ENCODE peak calls at places on chromosomes 12 and 14, in four cellular contexts. A, O, Z and K are unnamed samples.
A peak's percentile ranks its signal among the peaks of the same experiment; 100 is the strongest.

GRCh38 chr12:95017482-95017881 is 14.0 kb upstream of the NDUFA12 start:
- ATAC-seq in O (no peak), A (no peak), Z (no peak), K (no peak)

GRCh38 chr14:73775339-73776193 is 61.4 kb upstream of the PNMA1 start:
- ATAC-seq in Z (no peak), A (no peak), O (no peak), K (no peak)

GRCh38 chr14:71620401-71620800 is 311.8 kb upstream of the RGS6 start:
- ATAC-seq in A (no peak), O (no peak), Z (no peak), K (no peak)

GRCh38 chr12:47781479-47782371 is 8.7 kb downstream of the SLC48A1 start:
- ATAC-seq in Z (no peak), A (no peak), O (no peak), K (no peak)

GRCh38 chr12:46609281-46609623 is 216.5 kb downstream of the SLC38A4 start:
- ATAC-seq in A (no peak), Z (no peak), O (no peak), K (no peak)

GRCh38 chr14:89479802-89480201 is 62.8 kb upstream of the FOXN3 start:
- ATAC-seq in A (no peak), O (no peak), Z (no peak), K (peak; percentile 71)

GRCh38 chr14:104706733-104707628 is 17.0 kb upstream of the ADSS1 start:
- ATAC-seq in A (no peak), O (no peak), Z (no peak), K (no peak)

GRCh38 chr12:46523446-46523845 is 150.9 kb upstream of the SLC38A2 start:
- ATAC-seq in O (peak; percentile 64), Z (no peak), A (no peak), K (no peak)

GRCh38 chr12:130655881-130656280 is 60.2 kb downstream of the RIMBP2 start:
- ATAC-seq in Z (no peak), A (no peak), O (no peak), K (no peak)

GRCh38 chr12:71958056-71958455 is 19.4 kb downstream of the TPH2 start:
- ATAC-seq in O (no peak), Z (no peak), A (no peak), K (no peak)

GRCh38 chr14:76956253-76957090 is 72.0 kb downstream of the IRF2BPL start:
- ATAC-seq in Z (peak; percentile 75), O (peak; percentile 45), A (peak; percentile 93), K (peak; percentile 83)
- TF ChIP-seq POLR2A in Z (no peak), O (no peak), A (peak; percentile 46), K (no peak)

DNA sequence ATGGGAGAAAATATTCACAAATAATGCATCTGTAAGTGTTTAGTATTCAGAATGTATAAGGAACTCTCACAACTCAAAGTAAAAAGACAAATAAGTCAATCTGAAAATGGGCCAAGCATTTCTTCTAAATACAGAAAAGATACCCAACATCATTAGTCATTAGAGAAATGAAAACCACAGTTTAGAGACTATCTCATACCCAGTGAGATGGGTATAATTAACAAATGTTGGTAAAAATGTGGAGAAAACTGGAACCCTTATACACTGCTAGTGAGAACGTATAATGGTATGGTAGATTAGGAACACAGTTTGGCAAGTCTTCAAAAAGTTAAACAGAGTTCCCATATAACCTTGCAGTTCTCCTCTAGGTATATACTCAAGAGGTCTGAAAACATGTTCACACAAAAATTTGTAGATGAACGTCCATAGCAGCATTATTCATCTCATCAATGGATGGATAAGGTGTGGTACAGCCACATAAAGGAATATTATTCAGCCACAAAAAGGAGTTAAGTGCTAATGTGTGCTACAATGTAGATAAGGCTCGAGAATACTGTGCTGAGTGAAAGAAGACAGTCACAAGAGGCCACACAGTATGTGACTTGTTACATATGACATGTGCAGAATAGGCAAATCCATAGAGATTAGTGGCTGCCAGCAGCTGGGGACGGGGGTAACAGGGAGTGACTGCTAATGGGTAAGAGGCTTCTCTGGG is 5.9 kb downstream of the VCPKMT start:
- ATAC-seq in A (no peak), Z (no peak), O (no peak), K (no peak)
- TF ChIP-seq POLR2A in A (no peak), Z (no peak), O (no peak), K (no peak)

DNA sequence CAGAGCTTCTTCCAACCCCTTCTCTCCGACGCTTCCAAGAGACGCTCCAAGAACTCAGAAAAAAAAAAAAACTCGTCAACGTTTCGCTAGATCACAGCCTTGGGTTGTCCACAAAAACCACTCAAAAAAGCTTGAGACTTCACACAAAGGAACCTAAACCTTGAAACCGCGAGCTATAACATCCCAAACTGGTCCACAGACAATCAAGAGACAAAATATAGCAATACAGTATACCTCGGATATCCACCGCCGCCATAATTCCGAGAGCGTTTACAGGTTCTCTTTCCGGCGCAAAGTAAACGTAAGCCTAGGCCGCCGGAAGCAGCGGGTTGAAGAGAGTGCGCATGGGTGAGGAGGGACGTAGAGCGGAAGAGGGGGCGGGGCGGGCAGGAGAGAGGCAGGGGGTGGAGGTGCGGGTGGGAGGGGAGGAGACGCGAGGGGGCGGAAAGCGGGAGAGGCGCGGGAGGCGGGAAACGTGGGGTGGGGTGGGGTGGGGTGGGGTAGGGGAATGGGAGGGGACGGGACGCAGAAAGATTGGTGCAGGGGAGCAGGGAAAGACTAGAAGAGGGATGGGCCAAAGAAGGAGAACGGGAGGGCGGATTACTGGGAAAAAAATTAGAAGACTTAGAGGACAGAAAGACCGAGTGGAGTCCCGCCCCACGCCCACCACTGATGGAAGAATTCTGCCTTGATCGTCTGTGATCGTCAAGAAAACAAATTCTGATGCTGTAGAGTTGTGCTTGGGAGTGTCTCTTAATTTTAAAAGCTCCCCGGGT is at the start of gene MED6:
- ATAC-seq in A (peak; percentile 100), O (peak; percentile 96), Z (peak; percentile 100), K (peak; percentile 98)
- TF ChIP-seq POLR2A in A (peak; percentile 70), O (no peak), Z (no peak), K (no peak)

GRCh38 chr12:121466800-121467637 is 67.1 kb downstream of the RNF34 start:
- ATAC-seq in A (peak; percentile 97), Z (peak; percentile 96), O (peak; percentile 95), K (peak; percentile 96)

GRCh38 chr12:121461048-121461447 is 61.1 kb downstream of the RNF34 start:
- ATAC-seq in Z (peak; percentile 36), A (no peak), O (no peak), K (no peak)

GRCh38 chr12:121467638-121468403 is 67.9 kb downstream of the RNF34 start:
- ATAC-seq in A (peak; percentile 24), O (no peak), Z (peak; percentile 37), K (peak; percentile 23)

GRCh38 chr12:121465921-121466799 is 66.2 kb downstream of the RNF34 start:
- ATAC-seq in A (peak; percentile 6), Z (no peak), O (no peak), K (no peak)

GRCh38 chr12:121464331-121464730 is 64.4 kb downstream of the RNF34 start:
- ATAC-seq in O (no peak), Z (no peak), A (no peak), K (no peak)
- TF ChIP-seq POLR2A in O (no peak), Z (no peak), A (no peak), K (no peak)

DNA sequence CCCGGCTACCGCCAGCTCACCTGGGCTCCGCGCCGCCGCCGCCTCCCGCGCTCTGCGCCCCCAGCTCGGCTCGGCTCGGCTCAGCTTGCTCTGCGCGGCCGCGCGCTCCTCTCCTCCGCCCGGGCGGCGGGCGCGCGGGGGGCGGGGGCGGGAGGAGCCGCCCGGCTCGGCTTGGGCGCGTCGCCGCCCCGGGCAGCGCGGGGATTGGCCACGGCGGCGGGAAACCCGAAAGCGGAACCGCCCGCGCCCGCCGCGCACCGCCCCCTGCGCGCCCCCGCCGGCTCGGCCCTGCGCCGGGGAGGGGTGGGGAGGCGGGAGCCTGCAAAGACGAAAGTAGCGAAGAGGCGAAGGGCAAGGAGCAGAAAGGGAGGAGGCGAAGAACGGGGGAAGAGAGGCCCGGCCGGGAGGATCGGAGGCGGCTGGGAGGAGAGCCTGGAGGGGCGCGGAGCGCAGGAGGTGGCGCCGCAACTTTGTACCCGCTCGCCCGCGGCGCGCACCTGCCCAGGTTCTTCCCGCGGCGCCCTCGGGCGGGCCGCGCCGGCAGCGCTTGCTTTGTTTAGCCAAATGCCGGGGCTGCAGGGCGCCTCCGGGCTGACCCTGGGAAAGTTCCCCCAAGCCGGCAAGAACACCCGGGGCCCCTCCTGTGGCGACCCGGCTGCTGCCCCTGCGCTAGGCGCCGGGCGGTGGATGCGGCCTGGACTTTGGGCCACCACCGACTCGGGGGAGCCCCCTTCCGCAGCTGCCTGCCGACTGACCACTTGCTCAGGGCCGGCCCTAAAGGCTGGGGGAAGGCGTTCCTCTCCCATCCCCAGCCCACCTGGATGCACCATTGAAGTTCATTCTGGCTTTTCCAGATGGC is at the start of gene CAMKK2:
- ATAC-seq in O (peak; percentile 82), A (peak; percentile 92), Z (peak; percentile 92), K (peak; percentile 97)
- TF ChIP-seq POLR2A in O (no peak), A (peak; percentile 75), Z (no peak), K (peak; percentile 26)

DNA sequence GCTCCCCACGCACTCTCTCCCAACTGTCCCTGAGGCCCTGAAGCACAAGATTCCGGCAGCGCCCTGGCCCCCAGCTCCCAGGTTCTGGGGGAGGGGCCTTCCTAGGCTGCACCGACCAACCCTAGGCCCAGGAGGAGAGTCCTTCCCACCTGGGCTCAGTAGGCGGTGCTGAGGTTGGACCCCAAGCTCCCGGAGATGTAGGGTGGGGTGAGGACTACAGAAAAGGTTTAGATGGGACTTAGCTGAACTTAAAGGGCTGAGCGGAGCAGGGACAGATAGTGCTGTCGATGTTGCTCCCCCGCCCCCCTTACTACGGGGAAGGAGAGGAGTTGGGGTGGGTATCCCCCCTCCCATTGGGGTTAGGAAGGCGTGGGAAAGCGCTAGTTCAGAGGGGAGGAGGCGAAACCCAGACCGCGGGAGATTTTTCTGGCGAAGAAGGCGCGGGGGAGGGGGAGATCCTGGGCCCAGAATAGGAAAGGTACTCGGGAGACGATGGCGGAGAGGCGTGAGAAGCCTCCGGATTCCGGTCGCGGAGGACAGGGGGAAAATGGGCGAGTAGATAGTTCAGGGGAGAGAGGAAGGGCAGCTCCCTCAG is 4.2 kb upstream of the BAZ2A start:
- ATAC-seq in A (peak; percentile 26), Z (no peak), O (peak; percentile 40), K (no peak)
- TF ChIP-seq POLR2A in A (peak; percentile 37), Z (no peak), O (no peak), K (no peak)

GRCh38 chr14:36324897-36325296 is 4.5 kb upstream of the MBIP start:
- ATAC-seq in O (no peak), Z (no peak), A (no peak), K (no peak)

GRCh38 chr14:36317650-36318049 is 2.8 kb downstream of the MBIP start:
- ATAC-seq in Z (no peak), A (no peak), O (no peak), K (no peak)

GRCh38 chr14:36316131-36316530 is 4.3 kb downstream of the MBIP start:
- ATAC-seq in O (no peak), A (no peak), Z (no peak), K (no peak)

GRCh38 chr14:36319899-36320209 is 583 bp downstream of the MBIP start:
- ATAC-seq in A (no peak), O (no peak), Z (no peak), K (no peak)

GRCh38 chr14:36320210-36321003 is at the start of gene MBIP:
- ATAC-seq in O (peak; percentile 97), A (peak; percentile 100), Z (peak; percentile 100), K (peak; percentile 98)
- TF ChIP-seq POLR2A in O (peak; percentile 80), A (peak; percentile 84), Z (no peak), K (peak; percentile 21)